ENCODE peak calls at places on chromosomes 5 and 9, in six cellular contexts. One of them, this sample, is unnamed.

GRCh38 chr5:122965111-122965510 is 71.4 kb downstream of the PPIC start:
- DNase-seq in GM13977: no peak
- DNase-seq in T-cell: no peak
- DNase-seq in GM12865: no peak
- DNase-seq in right cardiac atrium: no peak
- DNase-seq in iPS-NIHi11: no peak
- DNase-seq in this sample: no peak

GRCh38 chr5:14153932-14154646 is 10.9 kb downstream of the TRIO start:
- DNase-seq in GM13977: no peak
- DNase-seq in right cardiac atrium: peak; percentile 87
- DNase-seq in GM12865: peak; percentile 52
- DNase-seq in T-cell: no peak
- DNase-seq in iPS-NIHi11: peak; percentile 34
- DNase-seq in this sample: no peak

GRCh38 chr9:131111854-131112311 is 13.5 kb upstream of the NUP214 start:
- DNase-seq in GM12865: no peak
- DNase-seq in T-cell: no peak
- DNase-seq in GM13977: peak; percentile 10
- DNase-seq in iPS-NIHi11: peak; percentile 49
- DNase-seq in right cardiac atrium: no peak
- DNase-seq in this sample: no peak

GRCh38 chr5:139384591-139385051 is 1.5 kb upstream of the SLC23A1 start:
- DNase-seq in GM12865: peak; percentile 39
- DNase-seq in iPS-NIHi11: no peak
- DNase-seq in right cardiac atrium: no peak
- DNase-seq in GM13977: no peak
- DNase-seq in T-cell: no peak
- DNase-seq in this sample: no peak

GRCh38 chr9:133105461-133105770 is 15.6 kb downstream of the RALGDS start:
- DNase-seq in right cardiac atrium: no peak
- DNase-seq in iPS-NIHi11: no peak
- DNase-seq in T-cell: no peak
- DNase-seq in GM12865: no peak
- DNase-seq in GM13977: no peak
- DNase-seq in this sample: no peak

GRCh38 chr9:26264709-26265601 is 586.7 kb upstream of the TUSC1 start:
- DNase-seq in iPS-NIHi11: no peak
- DNase-seq in GM13977: no peak
- DNase-seq in T-cell: no peak
- DNase-seq in GM12865: no peak
- DNase-seq in right cardiac atrium: no peak
- DNase-seq in this sample: no peak

GRCh38 chr9:124411514-124412227 is 3.6 kb downstream of the PSMB7 start:
- DNase-seq in GM13977: no peak
- DNase-seq in right cardiac atrium: no peak
- DNase-seq in GM12865: no peak
- DNase-seq in iPS-NIHi11: no peak
- DNase-seq in T-cell: no peak
- DNase-seq in this sample: no peak

GRCh38 chr5:420632-421286 is 22.2 kb upstream of the EXOC3 start:
- DNase-seq in iPS-NIHi11: no peak
- DNase-seq in GM12865: no peak
- DNase-seq in T-cell: no peak
- DNase-seq in right cardiac atrium: no peak
- DNase-seq in GM13977: no peak
- DNase-seq in this sample: no peak

GRCh38 chr9:75539558-75539957 is 350.9 kb upstream of the PCSK5 start:
- DNase-seq in iPS-NIHi11: no peak
- DNase-seq in GM12865: no peak
- DNase-seq in GM13977: no peak
- DNase-seq in right cardiac atrium: no peak
- DNase-seq in T-cell: no peak
- DNase-seq in this sample: no peak

GRCh38 chr9:8924529-8924928 is 1125.0 kb upstream of the DMAC1 start:
- DNase-seq in iPS-NIHi11: no peak
- DNase-seq in GM12865: no peak
- DNase-seq in T-cell: no peak
- DNase-seq in GM13977: no peak
- DNase-seq in right cardiac atrium: no peak
- DNase-seq in this sample: no peak

GRCh38 chr5:16453609-16454008 is 12.0 kb downstream of the ZNF622 start:
- DNase-seq in GM13977: no peak
- DNase-seq in GM12865: no peak
- DNase-seq in T-cell: no peak
- DNase-seq in iPS-NIHi11: no peak
- DNase-seq in right cardiac atrium: no peak
- DNase-seq in this sample: no peak

GRCh38 chr5:35736280-35736679 is 118.6 kb downstream of the SPEF2 start:
- DNase-seq in T-cell: no peak
- DNase-seq in iPS-NIHi11: no peak
- DNase-seq in GM12865: peak; percentile 13
- DNase-seq in GM13977: no peak
- DNase-seq in right cardiac atrium: no peak
- DNase-seq in this sample: no peak

GRCh38 chr9:107932036-107932435 is 442.5 kb upstream of the KLF4 start:
- DNase-seq in GM13977: no peak
- DNase-seq in GM12865: no peak
- DNase-seq in right cardiac atrium: no peak
- DNase-seq in iPS-NIHi11: no peak
- DNase-seq in T-cell: no peak
- DNase-seq in this sample: no peak

GRCh38 chr9:73684601-73685000 is 532.9 kb downstream of the ANXA1 start:
- DNase-seq in T-cell: no peak
- DNase-seq in right cardiac atrium: no peak
- DNase-seq in iPS-NIHi11: no peak
- DNase-seq in GM12865: peak; percentile 2
- DNase-seq in GM13977: no peak
- DNase-seq in this sample: no peak

GRCh38 chr9:129778469-129778868 is 24.5 kb upstream of the TOR1B start:
- DNase-seq in right cardiac atrium: no peak
- DNase-seq in GM12865: no peak
- DNase-seq in iPS-NIHi11: no peak
- DNase-seq in GM13977: no peak
- DNase-seq in T-cell: no peak
- DNase-seq in this sample: no peak

GRCh38 chr5:179260324-179261070 is 84.8 kb downstream of the ADAMTS2 start:
- DNase-seq in right cardiac atrium: no peak
- DNase-seq in GM12865: no peak
- DNase-seq in GM13977: no peak
- DNase-seq in iPS-NIHi11: no peak
- DNase-seq in T-cell: no peak
- DNase-seq in this sample: no peak

GRCh38 chr5:43041131-43041668 is 1.1 kb upstream of the ANXA2R start:
- DNase-seq in T-cell: peak; percentile 40
- DNase-seq in iPS-NIHi11: no peak
- DNase-seq in right cardiac atrium: peak; percentile 68
- DNase-seq in GM13977: no peak
- DNase-seq in GM12865: peak; percentile 63
- DNase-seq in this sample: no peak

GRCh38 chr5:36682499-36682898 is 76.1 kb downstream of the SLC1A3 start:
- DNase-seq in GM13977: no peak
- DNase-seq in T-cell: no peak
- DNase-seq in GM12865: peak; percentile 24
- DNase-seq in iPS-NIHi11: no peak
- DNase-seq in right cardiac atrium: no peak
- DNase-seq in this sample: no peak

This sample was measured in MM.1S.